ENCODE peak calls at places on chromosome 10, in ten cellular contexts. T is CD4-positive, CD25-positive, alpha-beta regulatory T cell; N is upper lobe of left lung; S is heart right ventricle; Z is cardiac muscle cell; L is neural progenitor cell; A is GM23338; I is SJCRH30; Y is A549; P is CD8-positive, alpha-beta T cell. W is an unnamed sample.

GRCh38 chr10:12499587-12499986 is 150.2 kb downstream of the CAMK1D start:
- DNase-seq in Z (no peak), N (peak; percentile 6), S (no peak), L (no peak), P (no peak), T (no peak), I (no peak), A (no peak), Y (no peak), W (no peak)

GRCh38 chr10:3452234-3452633 is 279.7 kb upstream of the PITRM1 start:
- DNase-seq in P (no peak), L (peak; percentile 34), N (no peak), Z (no peak), T (peak; percentile 31), A (peak; percentile 72), S (peak; percentile 52), Y (no peak), I (peak; percentile 6), W (no peak)

GRCh38 chr10:59079386-59080226 is 96.8 kb upstream of the PHYHIPL start:
- DNase-seq in I (no peak), Y (peak; percentile 7), N (no peak), P (no peak), T (no peak), A (no peak), Z (no peak), L (no peak), S (no peak), W (no peak)

GRCh38 chr10:58209669-58210068 is 58.0 kb downstream of the IPMK start:
- DNase-seq in Y (no peak), I (no peak), Z (peak; percentile 3), T (no peak), L (no peak), S (peak; percentile 59), A (no peak), N (peak; percentile 29), P (no peak), W (no peak)

GRCh38 chr10:7862121-7862514 is 43.8 kb downstream of the TAF3 start:
- DNase-seq in T (no peak), A (no peak), I (no peak), S (no peak), L (no peak), Z (no peak), N (no peak), P (no peak), Y (no peak), W (no peak)

GRCh38 chr10:82942572-82943091 is 1067.6 kb downstream of the NRG3 start:
- DNase-seq in P (no peak), S (no peak), T (no peak), A (no peak), L (no peak), I (no peak), Y (no peak), Z (no peak), N (no peak), W (no peak)

GRCh38 chr10:125448596-125448995 is 234.4 kb downstream of the TEX36 start:
- DNase-seq in P (no peak), Y (peak; percentile 28), T (no peak), I (peak; percentile 18), A (peak; percentile 87), N (no peak), L (peak; percentile 70), S (no peak), Z (peak; percentile 37), W (no peak)

GRCh38 chr10:105586451-105587098 is 945.5 kb downstream of the SORCS3 start:
- DNase-seq in T (no peak), S (no peak), Y (no peak), L (no peak), N (no peak), Z (no peak), A (peak; percentile 5), P (no peak), I (peak; percentile 11), W (no peak)

GRCh38 chr10:103507235-103508191 is 14.0 kb downstream of the NEURL1 start:
- DNase-seq in Z (no peak), A (no peak), T (no peak), I (no peak), Y (no peak), S (no peak), P (no peak), L (no peak), N (no peak), W (no peak)

GRCh38 chr10:132394936-132395703 is 1.9 kb upstream of the PWWP2B start:
- DNase-seq in I (no peak), T (no peak), P (no peak), Z (no peak), Y (no peak), N (no peak), S (no peak), A (no peak), L (no peak), W (no peak)

GRCh38 chr10:44952779-44953231 is 6.8 kb upstream of the RASSF4 start:
- DNase-seq in Y (no peak), N (no peak), I (no peak), A (peak; percentile 73), P (no peak), S (peak; percentile 2), T (no peak), Z (peak; percentile 29), L (no peak), W (no peak)

GRCh38 chr10:109663122-109663521 is 260.2 kb downstream of the XPNPEP1 start:
- DNase-seq in T (no peak), P (no peak), A (no peak), Z (no peak), I (no peak), Y (no peak), L (no peak), N (no peak), S (no peak), W (no peak)

GRCh38 chr10:110774069-110775021 is 97.4 kb upstream of the PDCD4 start:
- DNase-seq in S (no peak), Y (peak; percentile 71), P (no peak), L (no peak), Z (no peak), N (no peak), I (no peak), T (peak; percentile 34), A (no peak), W (no peak)

GRCh38 chr10:35217458-35217857 is 90.8 kb downstream of the CREM start:
- DNase-seq in S (peak; percentile 69), A (no peak), Y (no peak), Z (peak; percentile 90), P (no peak), T (no peak), I (peak; percentile 61), N (peak; percentile 71), L (no peak), W (no peak)

GRCh38 chr10:78513330-78513729 is 479.7 kb downstream of the RPS24 start:
- DNase-seq in P (no peak), L (no peak), Z (peak; percentile 22), A (no peak), S (no peak), N (peak; percentile 8), Y (no peak), T (no peak), I (no peak), W (no peak)
- H3K27ac ChIP-seq in P (no peak overlapping the region), L (no peak overlapping the region), Z (no peak overlapping the region), A (no peak overlapping the region), S (no peak overlapping the region), N (no peak overlapping the region), Y (no peak overlapping the region), T (no peak overlapping the region), I (no peak overlapping the region), W (no peak overlapping the region)

DNA sequence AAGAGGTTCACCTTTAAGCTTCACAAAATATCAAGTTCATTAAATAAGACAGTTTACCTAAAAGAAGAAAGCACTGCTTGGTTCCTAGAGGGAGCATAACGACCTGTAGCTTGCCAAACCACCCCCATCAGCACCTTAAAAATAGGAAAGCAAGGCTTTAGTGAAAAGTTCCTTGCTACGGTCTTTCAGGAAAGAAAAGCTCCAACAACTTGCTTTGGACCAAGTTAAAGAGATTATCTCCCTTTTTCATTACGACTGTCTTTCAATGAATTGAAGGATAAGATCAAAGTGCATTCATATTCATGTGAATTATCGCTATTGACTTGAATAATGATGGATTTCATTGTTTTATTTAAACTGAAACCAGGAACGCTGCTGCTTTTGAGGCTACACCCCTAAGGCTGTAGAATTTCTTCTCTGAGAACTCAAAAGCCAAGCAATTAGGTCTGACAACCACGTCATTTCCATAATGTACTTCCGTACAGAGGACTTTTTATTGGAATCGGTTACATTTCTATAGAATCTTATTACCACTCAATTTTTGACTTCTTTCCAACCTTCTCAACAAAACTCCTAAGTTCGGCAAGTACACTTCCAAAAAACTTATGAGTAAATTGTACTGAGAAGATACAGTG is 6.9 kb upstream of the SPAG6 start:
- DNase-seq in S (no peak), P (no peak), N (no peak), Y (no peak), Z (no peak), L (peak; percentile 40), A (peak; percentile 34), I (no peak), T (no peak), W (no peak)
- H3K27ac ChIP-seq in S (no peak overlapping the region), P (no peak overlapping the region), N (no peak overlapping the region), Y (no peak overlapping the region), Z (no peak overlapping the region), L (no peak overlapping the region), A (no peak overlapping the region), I (no peak overlapping the region), T (no peak overlapping the region), W (no peak overlapping the region)

GRCh38 chr10:121313119-121313858 is 285.0 kb downstream of the FGFR2 start:
- DNase-seq in P (no peak), N (no peak), L (no peak), S (no peak), I (peak; percentile 55), T (no peak), A (peak; percentile 24), Y (no peak), Z (no peak), W (no peak)

GRCh38 chr10:121322046-121322445 is 276.2 kb downstream of the FGFR2 start:
- DNase-seq in L (no peak), N (no peak), A (no peak), I (no peak), T (no peak), P (no peak), S (no peak), Y (no peak), Z (no peak), W (no peak)

GRCh38 chr10:121316432-121316831 is 281.8 kb downstream of the FGFR2 start:
- DNase-seq in A (no peak), L (no peak), P (no peak), S (no peak), Y (no peak), I (no peak), N (no peak), Z (no peak), T (no peak), W (no peak)

GRCh38 chr10:121312582-121312981 is 285.7 kb downstream of the FGFR2 start:
- DNase-seq in N (no peak), T (no peak), P (no peak), Z (no peak), L (no peak), A (no peak), S (no peak), Y (no peak), I (no peak), W (no peak)

GRCh38 chr10:121317374-121317773 is 280.9 kb downstream of the FGFR2 start:
- DNase-seq in N (no peak), L (no peak), Y (no peak), I (no peak), S (no peak), T (no peak), Z (no peak), A (no peak), P (no peak), W (no peak)
- H3K27ac ChIP-seq in N (no peak overlapping the region), L (no peak overlapping the region), Y (no peak overlapping the region), I (no peak overlapping the region), S (no peak overlapping the region), T (no peak overlapping the region), Z (no peak overlapping the region), A (no peak overlapping the region), P (no peak overlapping the region), W (no peak overlapping the region)

GRCh38 chr10:97355571-97355975 is 21.0 kb upstream of the FRAT2 start:
- DNase-seq in Z (peak; percentile 36), S (peak; percentile 43), P (no peak), Y (no peak), A (peak; percentile 74), L (peak; percentile 64), T (peak; percentile 24), I (no peak), N (peak; percentile 51), W (no peak)
- H3K27ac ChIP-seq in Z (no peak overlapping the region), S (no peak overlapping the region), P (no peak overlapping the region), Y (no peak overlapping the region), A (no peak overlapping the region), L (no peak overlapping the region), T (no peak overlapping the region), I (no peak overlapping the region), N (peak overlapping the region; percentile 59), W (no peak overlapping the region)